ENCODE peak calls at places on chromosome 1, in eight cellular contexts. E is WTC11; X is HTR-8/SVneo; F is activated CD8-positive, alpha-beta memory T cell treated with anti-CD3 and anti-CD28 coated beads, Interleukin-2, amount 50 U/mL, for 48 hours; V is ovary; Z is stimulated activated CD4-positive, alpha-beta T cell treated with anti-CD3 and anti-CD28 coated beads, TNF-alpha, amount 100 ng/mL, for 24 hours; M is choroid plexus epithelial cell; O is tibial nerve. Y is an unnamed sample.

GRCh38 chr1:99557556-99558256 is 88.2 kb upstream of the PALMD start:
- DNase-seq in E (no peak), X (no peak), F (no peak), V (no peak), Z (no peak), M (peak; percentile 86), O (no peak), Y (no peak)

GRCh38 chr1:21318714-21319159 is 28.5 kb upstream of the ECE1 start:
- DNase-seq in E (no peak), X (no peak), F (no peak), V (peak; percentile 100), Z (no peak), M (peak; percentile 95), O (peak; percentile 77), Y (no peak)

GRCh38 chr1:106226550-106226949 is 829.9 kb upstream of the PRMT6 start:
- DNase-seq in E (no peak), X (no peak), F (no peak), V (no peak), Z (no peak), M (no peak), O (no peak), Y (no peak)

GRCh38 chr1:173122344-173122880 is 71.7 kb upstream of the TNFSF18 start:
- DNase-seq in E (no peak), X (peak; percentile 15), F (no peak), V (no peak), Z (no peak), M (peak; percentile 22), O (no peak), Y (no peak)

GRCh38 chr1:178267646-178268094 is 173.8 kb downstream of the RASAL2 start:
- DNase-seq in E (peak; percentile 46), X (peak; percentile 33), F (no peak), V (no peak), Z (no peak), M (peak; percentile 53), O (no peak), Y (no peak)

GRCh38 chr1:203167026-203167912 is 8.4 kb downstream of the MYBPH start:
- DNase-seq in E (no peak), X (no peak), F (no peak), V (no peak), Z (no peak), M (no peak), O (no peak), Y (peak; percentile 35)

GRCh38 chr1:27349784-27350672 is 8.2 kb downstream of the SYTL1 start:
- DNase-seq in E (peak; percentile 80), X (peak; percentile 57), F (no peak), V (peak; percentile 66), Z (no peak), M (peak; percentile 74), O (no peak), Y (no peak)

GRCh38 chr1:34356862-34357261 is 180.2 kb downstream of the C1orf94 start:
- DNase-seq in E (no peak), X (no peak), F (no peak), V (no peak), Z (no peak), M (no peak), O (no peak), Y (no peak)

GRCh38 chr1:167095368-167095767 is 1.5 kb downstream of the STYXL2 start:
- DNase-seq in E (no peak), X (peak; percentile 70), F (no peak), V (no peak), Z (no peak), M (peak; percentile 83), O (no peak), Y (no peak)

GRCh38 chr1:234533975-234534876 is 55.2 kb upstream of the TARBP1 start:
- DNase-seq in E (no peak), X (no peak), F (no peak), V (peak; percentile 99), Z (no peak), M (peak; percentile 100), O (peak; percentile 97), Y (no peak)

GRCh38 chr1:109361649-109362048 is 36.1 kb downstream of the SORT1 start:
- DNase-seq in E (no peak), X (no peak), F (no peak), V (no peak), Z (no peak), M (no peak), O (no peak), Y (no peak)

GRCh38 chr1:53733975-53734649 is 4.9 kb downstream of the GLIS1 start:
- DNase-seq in E (no peak), X (peak; percentile 28), F (no peak), V (no peak), Z (no peak), M (peak; percentile 62), O (no peak), Y (no peak)

GRCh38 chr1:110615548-110616130 is 9.5 kb upstream of the KCNA2 start:
- DNase-seq in E (peak; percentile 80), X (peak; percentile 50), F (peak; percentile 70), V (peak; percentile 50), Z (peak; percentile 28), M (peak; percentile 82), O (peak; percentile 33), Y (peak; percentile 47)

GRCh38 chr1:30809514-30810263 is 52.1 kb upstream of the LAPTM5 start:
- DNase-seq in E (no peak), X (peak; percentile 64), F (no peak), V (no peak), Z (no peak), M (peak; percentile 93), O (no peak), Y (no peak)

Y was measured in NK-92 treated with Interleukin-12 subunit alpha and Interleukin-12 subunit beta, amount 100 ng/mL, for 24 hours.